ENCODE peak calls at places on chromosomes 7 and 10, in eight cellular contexts. One of them, this sample, is unnamed.

GRCh38 chr7:31133497-31133896 is 81.4 kb downstream of the ADCYAP1R1 start:
- DNase-seq in AG04450: no peak
- DNase-seq in Calu3: no peak
- DNase-seq in BJ: no peak
- DNase-seq in amniotic stem cell: no peak
- DNase-seq in foreskin melanocyte: no peak
- DNase-seq in GM12878: no peak
- DNase-seq in NCI-H1092: no peak
- DNase-seq in this sample: peak

GRCh38 chr10:72097448-72098300 is 9.3 kb upstream of the SPOCK2 start:
- DNase-seq in amniotic stem cell: peak
- DNase-seq in GM12878: no peak
- DNase-seq in Calu3: peak
- DNase-seq in AG04450: peak
- DNase-seq in NCI-H1092: no peak
- DNase-seq in foreskin melanocyte: no peak
- DNase-seq in BJ: peak
- DNase-seq in this sample: no peak

GRCh38 chr7:101308245-101309085 is 13.1 kb downstream of the IFT22 start:
- DNase-seq in Calu3: peak
- DNase-seq in GM12878: no peak
- DNase-seq in amniotic stem cell: no peak
- DNase-seq in foreskin melanocyte: no peak
- DNase-seq in AG04450: no peak
- DNase-seq in BJ: no peak
- DNase-seq in NCI-H1092: no peak
- DNase-seq in this sample: no peak

GRCh38 chr7:1071731-1072254 is 16.1 kb upstream of the GPER1 start:
- DNase-seq in AG04450: no peak
- DNase-seq in Calu3: no peak
- DNase-seq in NCI-H1092: no peak
- DNase-seq in amniotic stem cell: no peak
- DNase-seq in BJ: no peak
- DNase-seq in GM12878: no peak
- DNase-seq in foreskin melanocyte: no peak
- DNase-seq in this sample: no peak

GRCh38 chr7:18667466-18667865 is 171.9 kb downstream of the HDAC9 start:
- DNase-seq in foreskin melanocyte: peak
- DNase-seq in AG04450: peak
- DNase-seq in BJ: peak
- DNase-seq in amniotic stem cell: no peak
- DNase-seq in NCI-H1092: no peak
- DNase-seq in GM12878: no peak
- DNase-seq in Calu3: peak
- DNase-seq in this sample: no peak

GRCh38 chr10:51389415-51390342 is 309.7 kb downstream of the CSTF2T start:
- DNase-seq in GM12878: peak
- DNase-seq in Calu3: peak
- DNase-seq in amniotic stem cell: peak
- DNase-seq in AG04450: peak
- DNase-seq in NCI-H1092: no peak
- DNase-seq in BJ: peak
- DNase-seq in foreskin melanocyte: peak
- DNase-seq in this sample: peak

GRCh38 chr7:70645876-70646336 is 486.0 kb upstream of the GALNT17 start:
- DNase-seq in foreskin melanocyte: no peak
- DNase-seq in AG04450: no peak
- DNase-seq in NCI-H1092: no peak
- DNase-seq in GM12878: no peak
- DNase-seq in amniotic stem cell: no peak
- DNase-seq in BJ: no peak
- DNase-seq in Calu3: no peak
- DNase-seq in this sample: no peak

GRCh38 chr10:128792426-128793140 is 666.4 kb upstream of the MKI67 start:
- DNase-seq in GM12878: no peak
- DNase-seq in NCI-H1092: no peak
- DNase-seq in AG04450: no peak
- DNase-seq in foreskin melanocyte: no peak
- DNase-seq in BJ: no peak
- DNase-seq in amniotic stem cell: no peak
- DNase-seq in Calu3: no peak
- DNase-seq in this sample: no peak

GRCh38 chr10:128210215-128211063 is 84.2 kb upstream of the MKI67 start:
- DNase-seq in Calu3: peak
- DNase-seq in AG04450: no peak
- DNase-seq in foreskin melanocyte: peak
- DNase-seq in amniotic stem cell: no peak
- DNase-seq in GM12878: no peak
- DNase-seq in NCI-H1092: no peak
- DNase-seq in BJ: no peak
- DNase-seq in this sample: no peak

GRCh38 chr10:79502561-79503309 is 9.6 kb upstream of the EIF5AL1 start:
- DNase-seq in foreskin melanocyte: no peak
- DNase-seq in amniotic stem cell: no peak
- DNase-seq in BJ: no peak
- DNase-seq in GM12878: no peak
- DNase-seq in AG04450: no peak
- DNase-seq in Calu3: peak
- DNase-seq in NCI-H1092: no peak
- DNase-seq in this sample: peak

GRCh38 chr7:158120313-158120712 is 467.3 kb downstream of the PTPRN2 start:
- DNase-seq in BJ: no peak
- DNase-seq in amniotic stem cell: no peak
- DNase-seq in AG04450: no peak
- DNase-seq in foreskin melanocyte: no peak
- DNase-seq in Calu3: no peak
- DNase-seq in GM12878: no peak
- DNase-seq in NCI-H1092: no peak
- DNase-seq in this sample: no peak

GRCh38 chr7:138538518-138538917 is 78.5 kb downstream of the TRIM24 start:
- DNase-seq in AG04450: peak
- DNase-seq in amniotic stem cell: peak
- DNase-seq in Calu3: no peak
- DNase-seq in NCI-H1092: no peak
- DNase-seq in BJ: no peak
- DNase-seq in foreskin melanocyte: peak
- DNase-seq in GM12878: no peak
- DNase-seq in this sample: no peak

GRCh38 chr10:108375691-108376090 is 1211.2 kb upstream of the SORCS1 start:
- DNase-seq in foreskin melanocyte: no peak
- DNase-seq in amniotic stem cell: no peak
- DNase-seq in Calu3: no peak
- DNase-seq in GM12878: no peak
- DNase-seq in BJ: no peak
- DNase-seq in NCI-H1092: no peak
- DNase-seq in AG04450: no peak
- DNase-seq in this sample: no peak

GRCh38 chr7:136956232-136956631 is 87.8 kb downstream of the CHRM2 start:
- DNase-seq in amniotic stem cell: no peak
- DNase-seq in BJ: peak
- DNase-seq in foreskin melanocyte: peak
- DNase-seq in AG04450: peak
- DNase-seq in GM12878: no peak
- DNase-seq in NCI-H1092: no peak
- DNase-seq in Calu3: no peak
- DNase-seq in this sample: no peak

GRCh38 chr10:70174058-70174741 is 3.9 kb upstream of the SAR1A start:
- DNase-seq in NCI-H1092: no peak
- DNase-seq in AG04450: no peak
- DNase-seq in GM12878: no peak
- DNase-seq in foreskin melanocyte: no peak
- DNase-seq in Calu3: no peak
- DNase-seq in BJ: no peak
- DNase-seq in amniotic stem cell: no peak
- DNase-seq in this sample: peak

GRCh38 chr10:44913312-44914079 is 2.4 kb downstream of the TMEM72 start:
- DNase-seq in NCI-H1092: no peak
- DNase-seq in BJ: no peak
- DNase-seq in amniotic stem cell: no peak
- DNase-seq in Calu3: no peak
- DNase-seq in GM12878: no peak
- DNase-seq in foreskin melanocyte: no peak
- DNase-seq in AG04450: no peak
- DNase-seq in this sample: no peak

GRCh38 chr10:98217793-98218192 is 50.2 kb downstream of the LOXL4 start:
- DNase-seq in amniotic stem cell: no peak
- DNase-seq in foreskin melanocyte: peak
- DNase-seq in Calu3: no peak
- DNase-seq in NCI-H1092: no peak
- DNase-seq in AG04450: no peak
- DNase-seq in BJ: no peak
- DNase-seq in GM12878: no peak
- DNase-seq in this sample: no peak

GRCh38 chr10:27192284-27192683 is 37.1 kb downstream of the MASTL start:
- DNase-seq in foreskin melanocyte: peak
- DNase-seq in AG04450: peak
- DNase-seq in BJ: peak
- DNase-seq in Calu3: peak
- DNase-seq in amniotic stem cell: peak
- DNase-seq in NCI-H1092: no peak
- DNase-seq in GM12878: no peak
- DNase-seq in this sample: no peak

GRCh38 chr7:155198901-155199845 is 98.5 kb upstream of the INSIG1 start:
- DNase-seq in AG04450: peak
- DNase-seq in GM12878: no peak
- DNase-seq in amniotic stem cell: no peak
- DNase-seq in NCI-H1092: no peak
- DNase-seq in BJ: no peak
- DNase-seq in Calu3: no peak
- DNase-seq in foreskin melanocyte: no peak
- DNase-seq in this sample: no peak

GRCh38 chr10:132175907-132176581 is 10.7 kb upstream of the DPYSL4 start:
- DNase-seq in foreskin melanocyte: no peak
- DNase-seq in amniotic stem cell: no peak
- DNase-seq in Calu3: no peak
- DNase-seq in BJ: no peak
- DNase-seq in NCI-H1092: no peak
- DNase-seq in AG04450: no peak
- DNase-seq in GM12878: no peak
- DNase-seq in this sample: no peak

GRCh38 chr7:115060095-115060830 is 138.4 kb downstream of the MDFIC start:
- DNase-seq in amniotic stem cell: no peak
- DNase-seq in NCI-H1092: no peak
- DNase-seq in BJ: no peak
- DNase-seq in Calu3: no peak
- DNase-seq in AG04450: no peak
- DNase-seq in foreskin melanocyte: no peak
- DNase-seq in GM12878: no peak
- DNase-seq in this sample: no peak